ENCODE peak calls at places on chromosome 10, in six cellular contexts. One of them, this sample, is unnamed.

GRCh38 chr10:20551761-20552160 is 345.4 kb downstream of the NEBL start:
- DNase-seq in GM12892: no peak
- DNase-seq in adrenal gland: no peak
- DNase-seq in IMR-90: no peak
- DNase-seq in A549: no peak
- DNase-seq in heart left ventricle: no peak
- DNase-seq in this sample: no peak

GRCh38 chr10:63515002-63515763 is 6.0 kb upstream of the REEP3 start:
- DNase-seq in heart left ventricle: no peak
- DNase-seq in GM12892: no peak
- DNase-seq in adrenal gland: no peak
- DNase-seq in IMR-90: peak
- DNase-seq in A549: no peak
- DNase-seq in this sample: no peak

GRCh38 chr10:5159126-5159525 is 25.8 kb downstream of the AKR1C8 start:
- DNase-seq in IMR-90: no peak
- DNase-seq in adrenal gland: no peak
- DNase-seq in GM12892: no peak
- DNase-seq in heart left ventricle: no peak
- DNase-seq in A549: no peak
- DNase-seq in this sample: no peak

GRCh38 chr10:112087953-112088352 is 95.6 kb downstream of the GPAM start:
- DNase-seq in GM12892: no peak
- DNase-seq in heart left ventricle: no peak
- DNase-seq in A549: no peak
- DNase-seq in adrenal gland: no peak
- DNase-seq in IMR-90: no peak
- DNase-seq in this sample: no peak

GRCh38 chr10:21527634-21528451 is 2.4 kb upstream of the SKIDA1 start:
- DNase-seq in IMR-90: peak
- DNase-seq in heart left ventricle: no peak
- DNase-seq in A549: no peak
- DNase-seq in adrenal gland: no peak
- DNase-seq in GM12892: no peak
- DNase-seq in this sample: no peak

GRCh38 chr10:79027147-79028055 is 41.4 kb upstream of the ZMIZ1 start:
- DNase-seq in adrenal gland: peak
- DNase-seq in A549: no peak
- DNase-seq in IMR-90: no peak
- DNase-seq in heart left ventricle: no peak
- DNase-seq in GM12892: no peak
- DNase-seq in this sample: no peak

GRCh38 chr10:17229016-17229716 is 1.1 kb downstream of the VIM start:
- DNase-seq in adrenal gland: peak
- DNase-seq in IMR-90: peak
- DNase-seq in heart left ventricle: peak
- DNase-seq in GM12892: peak
- DNase-seq in A549: peak
- DNase-seq in this sample: peak

GRCh38 chr10:113550365-113550764 is 2.5 kb upstream of the HABP2 start:
- DNase-seq in A549: no peak
- DNase-seq in adrenal gland: no peak
- DNase-seq in heart left ventricle: no peak
- DNase-seq in IMR-90: peak
- DNase-seq in GM12892: no peak
- DNase-seq in this sample: no peak

GRCh38 chr10:74824184-74825032 is 2.0 kb upstream of the KAT6B start:
- DNase-seq in adrenal gland: no peak
- DNase-seq in GM12892: peak
- DNase-seq in heart left ventricle: no peak
- DNase-seq in A549: no peak
- DNase-seq in IMR-90: no peak
- DNase-seq in this sample: no peak

GRCh38 chr10:120456626-120457430 is at the start of gene PLPP4:
- DNase-seq in adrenal gland: no peak
- DNase-seq in heart left ventricle: no peak
- DNase-seq in GM12892: no peak
- DNase-seq in A549: no peak
- DNase-seq in IMR-90: no peak
- DNase-seq in this sample: no peak

GRCh38 chr10:110032801-110033723 is 25.3 kb downstream of the ADD3 start:
- DNase-seq in A549: no peak
- DNase-seq in IMR-90: no peak
- DNase-seq in adrenal gland: peak
- DNase-seq in heart left ventricle: no peak
- DNase-seq in GM12892: no peak
- DNase-seq in this sample: no peak

GRCh38 chr10:48604408-48605263 is at the start of gene ARHGAP22:
- DNase-seq in GM12892: peak
- DNase-seq in IMR-90: peak
- DNase-seq in A549: peak
- DNase-seq in adrenal gland: peak
- DNase-seq in heart left ventricle: peak
- DNase-seq in this sample: peak

GRCh38 chr10:52108236-52108635 is 205.8 kb upstream of the DKK1 start:
- DNase-seq in A549: no peak
- DNase-seq in heart left ventricle: no peak
- DNase-seq in adrenal gland: no peak
- DNase-seq in IMR-90: no peak
- DNase-seq in GM12892: no peak
- DNase-seq in this sample: no peak

GRCh38 chr10:31929260-31929985 is 792 bp upstream of the ARHGAP12 start:
- DNase-seq in heart left ventricle: peak
- DNase-seq in A549: peak
- DNase-seq in GM12892: peak
- DNase-seq in IMR-90: no peak
- DNase-seq in adrenal gland: peak
- DNase-seq in this sample: no peak

GRCh38 chr10:46239999-46240683 is 46.7 kb upstream of the ANTXRL start:
- DNase-seq in heart left ventricle: peak
- DNase-seq in adrenal gland: no peak
- DNase-seq in IMR-90: no peak
- DNase-seq in GM12892: no peak
- DNase-seq in A549: no peak
- DNase-seq in this sample: no peak

GRCh38 chr10:128011059-128011979 is 104.4 kb downstream of the PTPRE start:
- DNase-seq in IMR-90: peak
- DNase-seq in GM12892: peak
- DNase-seq in adrenal gland: peak
- DNase-seq in A549: peak
- DNase-seq in heart left ventricle: peak
- DNase-seq in this sample: peak

GRCh38 chr10:14468022-14468421 is 137.3 kb upstream of the FRMD4A start:
- DNase-seq in A549: no peak
- DNase-seq in IMR-90: peak
- DNase-seq in heart left ventricle: no peak
- DNase-seq in GM12892: no peak
- DNase-seq in adrenal gland: no peak
- DNase-seq in this sample: no peak

GRCh38 chr10:97757471-97757870 is 14.3 kb downstream of the SFRP5 start:
- DNase-seq in A549: no peak
- DNase-seq in heart left ventricle: no peak
- DNase-seq in IMR-90: no peak
- DNase-seq in GM12892: no peak
- DNase-seq in adrenal gland: no peak
- DNase-seq in this sample: no peak
- TF ChIP-seq POLR2A in A549: no peak
- TF ChIP-seq POLR2A in heart left ventricle: no peak
- TF ChIP-seq POLR2A in IMR-90: no peak
- TF ChIP-seq POLR2A in GM12892: no peak
- TF ChIP-seq POLR2A in adrenal gland: no peak
- TF ChIP-seq POLR2A in this sample: no peak

GRCh38 chr10:6174201-6174874 is 28.4 kb upstream of the PFKFB3 start:
- DNase-seq in GM12892: no peak
- DNase-seq in IMR-90: no peak
- DNase-seq in adrenal gland: no peak
- DNase-seq in A549: no peak
- DNase-seq in heart left ventricle: no peak
- DNase-seq in this sample: no peak
- TF ChIP-seq POLR2A in GM12892: no peak
- TF ChIP-seq POLR2A in IMR-90: no peak
- TF ChIP-seq POLR2A in adrenal gland: no peak
- TF ChIP-seq POLR2A in A549: no peak
- TF ChIP-seq POLR2A in heart left ventricle: no peak
- TF ChIP-seq POLR2A in this sample: no peak

GRCh38 chr10:102524746-102525145 is 21.0 kb downstream of the SUFU start:
- DNase-seq in heart left ventricle: no peak
- DNase-seq in adrenal gland: no peak
- DNase-seq in A549: no peak
- DNase-seq in GM12892: no peak
- DNase-seq in IMR-90: no peak
- DNase-seq in this sample: no peak

GRCh38 chr10:102519246-102519805 is 15.6 kb downstream of the SUFU start:
- DNase-seq in IMR-90: no peak
- DNase-seq in heart left ventricle: no peak
- DNase-seq in GM12892: no peak
- DNase-seq in A549: no peak
- DNase-seq in adrenal gland: no peak
- DNase-seq in this sample: no peak

GRCh38 chr10:102517553-102517952 is 13.8 kb downstream of the SUFU start:
- DNase-seq in IMR-90: peak
- DNase-seq in GM12892: no peak
- DNase-seq in heart left ventricle: no peak
- DNase-seq in A549: no peak
- DNase-seq in adrenal gland: no peak
- DNase-seq in this sample: no peak

GRCh38 chr10:102523250-102524029 is 19.7 kb downstream of the SUFU start:
- DNase-seq in A549: no peak
- DNase-seq in GM12892: no peak
- DNase-seq in IMR-90: peak
- DNase-seq in heart left ventricle: peak
- DNase-seq in adrenal gland: peak
- DNase-seq in this sample: peak

GRCh38 chr10:102522874-102523249 is 19.1 kb downstream of the SUFU start:
- DNase-seq in adrenal gland: no peak
- DNase-seq in A549: no peak
- DNase-seq in GM12892: no peak
- DNase-seq in IMR-90: no peak
- DNase-seq in heart left ventricle: no peak
- DNase-seq in this sample: no peak
- TF ChIP-seq POLR2A in adrenal gland: no peak
- TF ChIP-seq POLR2A in A549: no peak
- TF ChIP-seq POLR2A in GM12892: no peak
- TF ChIP-seq POLR2A in IMR-90: no peak
- TF ChIP-seq POLR2A in heart left ventricle: no peak
- TF ChIP-seq POLR2A in this sample: no peak

DNA sequence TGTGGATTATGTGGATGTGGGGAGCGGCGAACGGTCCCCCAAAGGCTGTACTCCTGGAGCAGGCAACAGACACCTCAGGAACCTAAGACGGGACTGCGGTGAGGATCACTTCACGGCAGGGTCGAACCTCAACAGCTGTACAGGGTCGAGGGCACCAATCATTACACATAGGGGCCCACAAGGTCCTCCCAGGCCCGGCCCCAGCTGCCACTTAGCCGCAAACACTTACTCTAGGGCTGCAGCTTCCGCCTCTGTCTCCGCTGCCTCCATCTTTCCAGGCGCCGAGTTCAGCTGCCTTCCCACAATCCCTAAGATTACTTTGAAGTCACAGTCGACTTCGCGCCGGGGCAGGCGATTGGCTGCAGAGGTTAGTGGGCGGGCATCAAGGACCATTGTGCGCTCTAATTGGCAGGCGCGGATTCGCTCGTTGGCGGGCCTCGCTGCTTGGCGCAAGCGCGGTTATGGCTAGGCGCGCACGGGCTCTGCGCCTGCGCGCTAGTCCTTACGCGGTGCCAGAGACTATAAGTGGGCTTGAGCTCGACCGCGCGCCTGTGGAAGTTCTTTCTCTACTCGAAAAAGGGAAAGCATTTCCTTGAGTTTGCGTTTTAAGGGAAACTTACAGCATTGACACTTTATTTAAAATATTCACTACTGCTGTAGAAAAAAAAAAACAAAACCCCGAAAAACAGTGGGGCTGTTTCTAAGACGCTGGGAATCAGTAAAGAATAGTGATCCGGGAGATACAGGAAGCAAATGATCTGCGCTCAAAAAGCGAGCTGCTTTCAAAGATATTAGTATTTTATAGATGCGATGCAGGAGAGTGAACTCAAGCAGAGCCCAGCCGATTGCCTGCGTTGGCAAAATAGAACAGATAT is at the start of gene ZWINT:
- DNase-seq in IMR-90: peak
- DNase-seq in heart left ventricle: peak
- DNase-seq in A549: peak
- DNase-seq in GM12892: peak
- DNase-seq in adrenal gland: peak
- DNase-seq in this sample: peak
- TF ChIP-seq POLR2A in IMR-90: peak
- TF ChIP-seq POLR2A in heart left ventricle: no peak
- TF ChIP-seq POLR2A in A549: peak
- TF ChIP-seq POLR2A in GM12892: peak
- TF ChIP-seq POLR2A in adrenal gland: peak
- TF ChIP-seq POLR2A in this sample: peak

GRCh38 chr10:70815504-70816219 is at the start of gene SGPL1:
- DNase-seq in heart left ventricle: peak
- DNase-seq in GM12892: peak
- DNase-seq in A549: peak
- DNase-seq in IMR-90: peak
- DNase-seq in adrenal gland: peak
- DNase-seq in this sample: peak
- TF ChIP-seq POLR2A in heart left ventricle: no peak
- TF ChIP-seq POLR2A in GM12892: peak
- TF ChIP-seq POLR2A in A549: peak
- TF ChIP-seq POLR2A in IMR-90: peak
- TF ChIP-seq POLR2A in adrenal gland: peak
- TF ChIP-seq POLR2A in this sample: peak

DNA sequence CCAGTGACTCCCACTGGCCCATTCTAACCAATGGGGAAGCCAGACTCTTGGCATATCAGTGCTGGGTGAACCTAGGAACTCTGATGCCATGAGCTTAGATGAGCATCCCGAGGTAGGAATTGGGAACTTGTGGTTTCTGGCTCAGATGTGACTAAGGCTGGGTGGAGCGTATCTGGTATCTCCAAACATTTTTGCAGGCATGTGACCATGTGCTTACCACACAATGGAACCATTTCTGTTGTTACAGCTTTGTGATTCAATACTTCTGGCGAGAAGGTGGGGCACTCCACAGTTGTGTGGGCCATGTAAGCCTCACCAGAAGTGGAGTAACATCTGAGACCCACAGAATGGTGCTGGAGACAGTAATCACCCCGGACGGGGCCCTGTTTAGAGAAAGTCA is 2.6 kb upstream of the AVPI1 start:
- DNase-seq in heart left ventricle: no peak
- DNase-seq in adrenal gland: no peak
- DNase-seq in IMR-90: peak
- DNase-seq in A549: peak
- DNase-seq in GM12892: no peak
- DNase-seq in this sample: peak
- TF ChIP-seq POLR2A in heart left ventricle: no peak
- TF ChIP-seq POLR2A in adrenal gland: no peak
- TF ChIP-seq POLR2A in IMR-90: peak
- TF ChIP-seq POLR2A in A549: no peak
- TF ChIP-seq POLR2A in GM12892: no peak
- TF ChIP-seq POLR2A in this sample: no peak

GRCh38 chr10:100986952-100987684 is at the start of the genes MRPL43 and TWNK:
- DNase-seq in IMR-90: peak
- DNase-seq in heart left ventricle: peak
- DNase-seq in adrenal gland: peak
- DNase-seq in A549: peak
- DNase-seq in GM12892: peak
- DNase-seq in this sample: peak
- TF ChIP-seq POLR2A in IMR-90: no peak
- TF ChIP-seq POLR2A in heart left ventricle: no peak
- TF ChIP-seq POLR2A in adrenal gland: peak
- TF ChIP-seq POLR2A in A549: peak
- TF ChIP-seq POLR2A in GM12892: peak
- TF ChIP-seq POLR2A in this sample: peak

This sample was measured in H54.